ENCODE peak calls at places on chromosomes 7 and 10, in four cellular contexts. One of them, this sample, is unnamed.

GRCh38 chr7:112400141-112400540 is 50.1 kb upstream of the IFRD1 start:
- DNase-seq in cardiac muscle cell: no peak
- DNase-seq in hepatocyte: no peak
- DNase-seq in GM23338: no peak
- DNase-seq in this sample: no peak

GRCh38 chr7:135186261-135186540 is 15.7 kb upstream of the CYREN start:
- DNase-seq in cardiac muscle cell: no peak
- DNase-seq in GM23338: no peak
- DNase-seq in hepatocyte: no peak
- DNase-seq in this sample: no peak

GRCh38 chr7:158683541-158683940 is 21.1 kb downstream of the NCAPG2 start:
- DNase-seq in GM23338: no peak
- DNase-seq in hepatocyte: no peak
- DNase-seq in cardiac muscle cell: no peak
- DNase-seq in this sample: no peak

GRCh38 chr7:150983893-150984368 is 5.8 kb upstream of the KCNH2 start:
- DNase-seq in GM23338: peak; percentile 87
- DNase-seq in hepatocyte: peak; percentile 83
- DNase-seq in cardiac muscle cell: peak; percentile 89
- DNase-seq in this sample: peak; percentile 24

GRCh38 chr7:94810496-94810895 is 96.9 kb upstream of the PPP1R9A start:
- DNase-seq in GM23338: no peak
- DNase-seq in cardiac muscle cell: no peak
- DNase-seq in hepatocyte: no peak
- DNase-seq in this sample: no peak

GRCh38 chr10:96643920-96644319 is 57.1 kb upstream of the TM9SF3 start:
- DNase-seq in cardiac muscle cell: no peak
- DNase-seq in GM23338: no peak
- DNase-seq in hepatocyte: no peak
- DNase-seq in this sample: no peak

GRCh38 chr7:149321978-149322541 is 60.1 kb downstream of the ZNF783 start:
- DNase-seq in hepatocyte: no peak
- DNase-seq in GM23338: no peak
- DNase-seq in cardiac muscle cell: no peak
- DNase-seq in this sample: no peak

GRCh38 chr10:54800677-54801480 is at the start of gene PCDH15:
- DNase-seq in cardiac muscle cell: peak; percentile 72
- DNase-seq in hepatocyte: peak; percentile 57
- DNase-seq in GM23338: peak; percentile 80
- DNase-seq in this sample: no peak

GRCh38 chr10:109427421-109427820 is 495.9 kb downstream of the XPNPEP1 start:
- DNase-seq in GM23338: no peak
- DNase-seq in hepatocyte: peak; percentile 27
- DNase-seq in cardiac muscle cell: no peak
- DNase-seq in this sample: no peak

GRCh38 chr7:83852136-83852535 is 203.2 kb upstream of the SEMA3E start:
- DNase-seq in GM23338: no peak
- DNase-seq in hepatocyte: peak; percentile 23
- DNase-seq in cardiac muscle cell: no peak
- DNase-seq in this sample: no peak

GRCh38 chr10:90418869-90419652 is 438.8 kb downstream of the HTR7 start:
- DNase-seq in cardiac muscle cell: no peak
- DNase-seq in hepatocyte: peak; percentile 48
- DNase-seq in GM23338: no peak
- DNase-seq in this sample: no peak

GRCh38 chr7:33710608-33711007 is 194.7 kb upstream of the BMPER start:
- DNase-seq in hepatocyte: no peak
- DNase-seq in GM23338: no peak
- DNase-seq in cardiac muscle cell: no peak
- DNase-seq in this sample: no peak

GRCh38 chr10:78416031-78416800 is 382.6 kb downstream of the RPS24 start:
- DNase-seq in GM23338: no peak
- DNase-seq in hepatocyte: no peak
- DNase-seq in cardiac muscle cell: no peak
- DNase-seq in this sample: no peak

GRCh38 chr10:21068025-21068656 is 171.0 kb upstream of the NEBL start:
- DNase-seq in GM23338: no peak
- DNase-seq in cardiac muscle cell: no peak
- DNase-seq in hepatocyte: no peak
- DNase-seq in this sample: no peak

GRCh38 chr7:562789-563628 is 43.4 kb upstream of the PDGFA start:
- DNase-seq in GM23338: no peak
- DNase-seq in cardiac muscle cell: no peak
- DNase-seq in hepatocyte: no peak
- DNase-seq in this sample: no peak

GRCh38 chr7:116630932-116631449 is 41.0 kb upstream of the MET start:
- DNase-seq in cardiac muscle cell: no peak
- DNase-seq in GM23338: peak; percentile 36
- DNase-seq in hepatocyte: peak; percentile 76
- DNase-seq in this sample: peak; percentile 64

GRCh38 chr7:111554086-111554485 is 8.2 kb downstream of the IMMP2L start:
- DNase-seq in hepatocyte: no peak
- DNase-seq in cardiac muscle cell: no peak
- DNase-seq in GM23338: no peak
- DNase-seq in this sample: no peak

GRCh38 chr10:6037975-6038624 is 24.1 kb downstream of the IL2RA start:
- DNase-seq in GM23338: no peak
- DNase-seq in cardiac muscle cell: no peak
- DNase-seq in hepatocyte: no peak
- DNase-seq in this sample: no peak

GRCh38 chr7:41628926-41629325 is 74.0 kb downstream of the INHBA start:
- DNase-seq in hepatocyte: no peak
- DNase-seq in cardiac muscle cell: peak; percentile 55
- DNase-seq in GM23338: peak; percentile 31
- DNase-seq in this sample: peak; percentile 18

GRCh38 chr7:94888542-94888941 is 18.9 kb upstream of the PPP1R9A start:
- DNase-seq in cardiac muscle cell: peak; percentile 5
- DNase-seq in hepatocyte: peak; percentile 40
- DNase-seq in GM23338: peak; percentile 24
- DNase-seq in this sample: peak; percentile 40

GRCh38 chr10:61408065-61408464 is 45.1 kb downstream of the TMEM26 start:
- DNase-seq in hepatocyte: no peak
- DNase-seq in cardiac muscle cell: no peak
- DNase-seq in GM23338: no peak
- DNase-seq in this sample: no peak

DNA sequence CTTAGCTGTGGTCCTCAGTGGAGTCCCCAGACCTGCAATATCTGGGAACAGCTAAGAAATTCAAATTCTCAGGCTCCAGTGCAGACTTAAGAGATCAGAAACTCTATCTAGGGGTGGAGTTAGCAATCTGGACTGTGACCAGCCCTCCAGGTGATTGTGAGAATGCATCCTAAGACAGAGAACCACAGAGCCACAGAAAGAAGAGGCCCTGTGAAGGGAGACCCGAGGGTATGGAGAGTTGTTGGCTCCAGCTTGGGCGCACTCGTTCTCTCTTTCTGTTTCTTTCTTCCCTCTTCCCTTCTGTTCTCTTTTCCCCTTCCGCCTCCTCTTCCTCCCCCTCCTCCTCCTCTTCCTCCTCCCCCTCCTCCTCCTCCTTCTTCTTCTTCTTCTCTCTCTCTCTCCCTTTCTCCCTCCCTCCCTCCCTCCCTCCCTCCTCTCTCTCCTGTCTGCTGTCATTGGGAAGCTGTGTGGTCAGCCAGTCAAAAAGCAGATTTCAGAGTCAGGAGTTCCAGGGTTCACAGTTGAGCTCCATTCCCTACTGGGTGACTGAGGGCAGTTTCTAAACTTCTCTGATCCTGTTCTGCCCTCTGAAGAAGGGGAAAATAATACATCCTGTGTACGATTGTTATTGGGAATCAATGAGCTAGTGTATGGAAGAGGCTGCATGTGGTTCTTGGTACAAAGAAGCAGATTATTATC is 62.1 kb upstream of the STEAP1B start:
- DNase-seq in GM23338: peak; percentile 63
- DNase-seq in cardiac muscle cell: no peak
- DNase-seq in hepatocyte: peak; percentile 62
- DNase-seq in this sample: no peak
- H3K4me1 ChIP-seq in GM23338: peaks cover 52% of the 10 kb centered on the region
- H3K4me1 ChIP-seq in cardiac muscle cell: peaks cover 26% of the 10 kb centered on the region
- H3K4me1 ChIP-seq in hepatocyte: peaks cover 32% of the 10 kb centered on the region
- H3K4me1 ChIP-seq in this sample: peaks cover 67% of the 10 kb centered on the region

GRCh38 chr7:28144266-28144665 is 36.3 kb downstream of the JAZF1 start:
- DNase-seq in cardiac muscle cell: peak; percentile 7
- DNase-seq in hepatocyte: peak; percentile 19
- DNase-seq in GM23338: peak; percentile 64
- DNase-seq in this sample: no peak
- TF ChIP-seq CTCF in cardiac muscle cell: no peak
- TF ChIP-seq CTCF in hepatocyte: peak; percentile 11
- TF ChIP-seq CTCF in GM23338: no peak
- TF ChIP-seq CTCF in this sample: peak; percentile 7

GRCh38 chr7:7188091-7188490 is 5.7 kb downstream of the C1GALT1 start:
- DNase-seq in hepatocyte: no peak
- DNase-seq in cardiac muscle cell: no peak
- DNase-seq in GM23338: no peak
- DNase-seq in this sample: no peak

GRCh38 chr7:7191137-7191536 is 8.8 kb downstream of the C1GALT1 start:
- DNase-seq in cardiac muscle cell: no peak
- DNase-seq in GM23338: no peak
- DNase-seq in hepatocyte: no peak
- DNase-seq in this sample: no peak

GRCh38 chr7:7188742-7189141 is 6.4 kb downstream of the C1GALT1 start:
- DNase-seq in cardiac muscle cell: no peak
- DNase-seq in hepatocyte: no peak
- DNase-seq in GM23338: no peak
- DNase-seq in this sample: no peak

GRCh38 chr7:7185382-7185989 is 3.1 kb downstream of the C1GALT1 start:
- DNase-seq in cardiac muscle cell: no peak
- DNase-seq in hepatocyte: no peak
- DNase-seq in GM23338: no peak
- DNase-seq in this sample: no peak

GRCh38 chr7:7190142-7190541 is 7.8 kb downstream of the C1GALT1 start:
- DNase-seq in GM23338: no peak
- DNase-seq in cardiac muscle cell: peak; percentile 44
- DNase-seq in hepatocyte: peak; percentile 29
- DNase-seq in this sample: no peak
- H3K4me1 ChIP-seq in GM23338: peaks cover 57% of the 10 kb centered on the region
- H3K4me1 ChIP-seq in cardiac muscle cell: peaks cover 17% of the 10 kb centered on the region
- H3K4me1 ChIP-seq in hepatocyte: no peaks in the 10 kb centered on the region
- H3K4me1 ChIP-seq in this sample: peaks cover 30% of the 10 kb centered on the region

GRCh38 chr10:14654821-14655382 is 119.8 kb downstream of the FAM107B start:
- DNase-seq in cardiac muscle cell: no peak
- DNase-seq in hepatocyte: no peak
- DNase-seq in GM23338: no peak
- DNase-seq in this sample: no peak

GRCh38 chr10:14653271-14654161 is 121.2 kb downstream of the FAM107B start:
- DNase-seq in hepatocyte: peak; percentile 80
- DNase-seq in cardiac muscle cell: no peak
- DNase-seq in GM23338: peak; percentile 82
- DNase-seq in this sample: no peak

GRCh38 chr10:14652816-14653215 is 121.9 kb downstream of the FAM107B start:
- DNase-seq in GM23338: no peak
- DNase-seq in hepatocyte: no peak
- DNase-seq in cardiac muscle cell: no peak
- DNase-seq in this sample: no peak

GRCh38 chr10:14658331-14659122 is 116.2 kb downstream of the FAM107B start:
- DNase-seq in hepatocyte: no peak
- DNase-seq in GM23338: no peak
- DNase-seq in cardiac muscle cell: no peak
- DNase-seq in this sample: no peak

DNA sequence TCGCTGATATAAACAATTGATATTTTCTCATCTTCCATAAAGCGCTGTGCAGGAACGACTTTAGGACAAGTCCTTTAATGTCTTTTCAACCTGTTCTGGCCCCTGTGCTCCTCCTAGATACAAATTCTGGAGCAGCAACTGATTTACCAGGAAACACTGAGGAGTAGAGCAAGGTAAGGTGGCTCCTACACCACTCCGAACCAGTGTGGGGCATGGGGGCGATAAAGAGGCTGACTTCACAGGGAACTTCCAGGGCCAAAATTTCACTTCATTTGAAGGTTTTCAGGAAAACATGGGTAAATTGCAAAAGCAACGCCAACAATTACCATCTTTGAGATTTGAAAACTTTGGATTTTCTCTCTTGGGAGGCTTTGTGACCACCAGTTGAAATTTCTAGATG is 118.6 kb downstream of the FAM107B start:
- DNase-seq in cardiac muscle cell: no peak
- DNase-seq in hepatocyte: no peak
- DNase-seq in GM23338: peak; percentile 34
- DNase-seq in this sample: no peak
- TF ChIP-seq CTCF in cardiac muscle cell: no peak
- TF ChIP-seq CTCF in hepatocyte: no peak
- TF ChIP-seq CTCF in GM23338: peak; percentile 44
- TF ChIP-seq CTCF in this sample: no peak

GRCh38 chr10:129966370-129966769 is 2.3 kb upstream of the EBF3 start:
- DNase-seq in cardiac muscle cell: no peak
- DNase-seq in hepatocyte: no peak
- DNase-seq in GM23338: no peak
- DNase-seq in this sample: no peak
- H3K4me1 ChIP-seq in cardiac muscle cell: peaks cover 15% of the 10 kb centered on the region
- H3K4me1 ChIP-seq in hepatocyte: peaks cover 36% of the 10 kb centered on the region
- H3K4me1 ChIP-seq in GM23338: peaks cover 58% of the 10 kb centered on the region
- H3K4me1 ChIP-seq in this sample: peaks cover 6% of the 10 kb centered on the region

GRCh38 chr7:107754642-107755041 is 10.7 kb downstream of the CBLL1 start:
- DNase-seq in cardiac muscle cell: no peak
- DNase-seq in GM23338: no peak
- DNase-seq in hepatocyte: no peak
- DNase-seq in this sample: no peak
- TF ChIP-seq CTCF in cardiac muscle cell: peak; percentile 17
- TF ChIP-seq CTCF in GM23338: peak; percentile 28
- TF ChIP-seq CTCF in hepatocyte: no peak
- TF ChIP-seq CTCF in this sample: peak; percentile 9

GRCh38 chr7:5699467-5699866 is 82.0 kb downstream of the RNF216 start:
- DNase-seq in cardiac muscle cell: no peak
- DNase-seq in hepatocyte: no peak
- DNase-seq in GM23338: no peak
- DNase-seq in this sample: no peak

GRCh38 chr7:5701085-5701914 is 80.2 kb downstream of the RNF216 start:
- DNase-seq in hepatocyte: no peak
- DNase-seq in GM23338: no peak
- DNase-seq in cardiac muscle cell: no peak
- DNase-seq in this sample: no peak

GRCh38 chr7:5700391-5700985 is 81.0 kb downstream of the RNF216 start:
- DNase-seq in hepatocyte: no peak
- DNase-seq in cardiac muscle cell: no peak
- DNase-seq in GM23338: no peak
- DNase-seq in this sample: no peak

GRCh38 chr7:5697754-5698487 is 83.5 kb downstream of the RNF216 start:
- DNase-seq in cardiac muscle cell: no peak
- DNase-seq in GM23338: no peak
- DNase-seq in hepatocyte: no peak
- DNase-seq in this sample: no peak

DNA sequence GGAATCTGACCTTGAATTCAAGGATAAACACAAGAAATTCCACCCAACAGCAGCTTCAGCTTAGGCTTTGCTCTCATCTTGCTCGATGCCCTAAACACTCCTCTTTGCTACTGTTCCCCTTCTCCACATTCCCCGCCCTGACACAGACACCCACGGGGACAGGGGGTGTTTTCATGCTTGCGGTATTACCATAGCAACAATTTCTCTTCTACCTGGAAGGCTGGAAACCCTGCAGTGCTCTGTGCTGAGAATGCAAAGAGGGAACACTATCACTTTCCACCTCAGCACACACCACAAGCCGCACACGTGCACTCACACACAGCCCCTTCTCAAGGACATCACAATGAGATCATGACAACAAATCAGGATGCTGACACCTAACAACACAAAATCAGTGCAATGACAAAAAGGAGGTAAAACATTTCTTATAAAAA is 81.5 kb downstream of the RNF216 start:
- DNase-seq in GM23338: peak; percentile 42
- DNase-seq in cardiac muscle cell: no peak
- DNase-seq in hepatocyte: no peak
- DNase-seq in this sample: no peak
- H3K4me1 ChIP-seq in GM23338: peaks cover 3% of the 10 kb centered on the region
- H3K4me1 ChIP-seq in cardiac muscle cell: peaks cover 89% of the 10 kb centered on the region
- H3K4me1 ChIP-seq in hepatocyte: peaks cover 50% of the 10 kb centered on the region
- H3K4me1 ChIP-seq in this sample: peaks cover 22% of the 10 kb centered on the region

GRCh38 chr7:103887050-103887449 is 102.4 kb downstream of the RELN start:
- DNase-seq in cardiac muscle cell: no peak
- DNase-seq in hepatocyte: no peak
- DNase-seq in GM23338: no peak
- DNase-seq in this sample: no peak
- TF ChIP-seq CTCF in cardiac muscle cell: no peak
- TF ChIP-seq CTCF in hepatocyte: no peak
- TF ChIP-seq CTCF in GM23338: no peak
- TF ChIP-seq CTCF in this sample: no peak